ENCODE peak calls at places on chromosomes 1 and 21, in eight cellular contexts. One of them, this sample, is unnamed.

GRCh38 chr1:219279017-219279770 is 105.5 kb downstream of the LYPLAL1 start:
- ATAC-seq in upper lobe of left lung: no peak
- ATAC-seq in GM12878: no peak
- ATAC-seq in Panc1: peak; percentile 69
- ATAC-seq in HCT116: no peak
- ATAC-seq in GM23338: no peak
- ATAC-seq in K562: no peak
- ATAC-seq in HepG2: no peak
- ATAC-seq in this sample: no peak

GRCh38 chr21:37869661-37870060 is 46.6 kb downstream of the KCNJ6 start:
- ATAC-seq in HepG2: no peak
- ATAC-seq in GM12878: no peak
- ATAC-seq in Panc1: no peak
- ATAC-seq in HCT116: no peak
- ATAC-seq in upper lobe of left lung: no peak
- ATAC-seq in K562: no peak
- ATAC-seq in GM23338: no peak
- ATAC-seq in this sample: no peak

GRCh38 chr1:43058545-43059360 is 100.1 kb upstream of the SLC2A1 start:
- ATAC-seq in K562: peak; percentile 51
- ATAC-seq in GM12878: no peak
- ATAC-seq in HepG2: no peak
- ATAC-seq in GM23338: peak; percentile 61
- ATAC-seq in HCT116: no peak
- ATAC-seq in upper lobe of left lung: no peak
- ATAC-seq in Panc1: no peak
- ATAC-seq in this sample: no peak

GRCh38 chr1:56776581-56776980 is 42.6 kb downstream of the FYB2 start:
- ATAC-seq in HepG2: no peak
- ATAC-seq in upper lobe of left lung: no peak
- ATAC-seq in K562: no peak
- ATAC-seq in HCT116: no peak
- ATAC-seq in GM23338: no peak
- ATAC-seq in GM12878: no peak
- ATAC-seq in Panc1: no peak
- ATAC-seq in this sample: no peak

GRCh38 chr1:39262802-39263201 is 58.3 kb downstream of the MACF1 start:
- ATAC-seq in HepG2: no peak
- ATAC-seq in upper lobe of left lung: no peak
- ATAC-seq in HCT116: no peak
- ATAC-seq in K562: no peak
- ATAC-seq in GM23338: no peak
- ATAC-seq in GM12878: peak; percentile 70
- ATAC-seq in Panc1: no peak
- ATAC-seq in this sample: no peak

GRCh38 chr1:179973198-179974114 is 18.8 kb downstream of the CEP350 start:
- ATAC-seq in GM12878: peak; percentile 55
- ATAC-seq in K562: no peak
- ATAC-seq in Panc1: no peak
- ATAC-seq in HCT116: no peak
- ATAC-seq in GM23338: no peak
- ATAC-seq in HepG2: no peak
- ATAC-seq in upper lobe of left lung: no peak
- ATAC-seq in this sample: no peak

GRCh38 chr1:116567790-116568667 is 2.8 kb downstream of the CD58 start:
- ATAC-seq in Panc1: no peak
- ATAC-seq in HCT116: no peak
- ATAC-seq in K562: no peak
- ATAC-seq in GM23338: no peak
- ATAC-seq in upper lobe of left lung: no peak
- ATAC-seq in HepG2: no peak
- ATAC-seq in GM12878: peak; percentile 13
- ATAC-seq in this sample: no peak

GRCh38 chr1:162028726-162029125 is 5.1 kb upstream of the OLFML2B start:
- ATAC-seq in HepG2: no peak
- ATAC-seq in Panc1: no peak
- ATAC-seq in upper lobe of left lung: no peak
- ATAC-seq in GM23338: no peak
- ATAC-seq in GM12878: peak; percentile 75
- ATAC-seq in HCT116: no peak
- ATAC-seq in K562: no peak
- ATAC-seq in this sample: no peak

GRCh38 chr1:213444224-213444623 is 393.2 kb downstream of the RPS6KC1 start:
- ATAC-seq in K562: no peak
- ATAC-seq in Panc1: no peak
- ATAC-seq in GM23338: no peak
- ATAC-seq in upper lobe of left lung: no peak
- ATAC-seq in GM12878: peak; percentile 65
- ATAC-seq in HepG2: no peak
- ATAC-seq in HCT116: no peak
- ATAC-seq in this sample: no peak

GRCh38 chr21:14922980-14923379 is 141.8 kb downstream of the NRIP1 start:
- ATAC-seq in GM23338: no peak
- ATAC-seq in GM12878: no peak
- ATAC-seq in HepG2: no peak
- ATAC-seq in HCT116: no peak
- ATAC-seq in Panc1: no peak
- ATAC-seq in K562: no peak
- ATAC-seq in upper lobe of left lung: no peak
- ATAC-seq in this sample: no peak

GRCh38 chr1:3988431-3988830 is 88.4 kb upstream of the C1orf174 start:
- ATAC-seq in HepG2: no peak
- ATAC-seq in HCT116: no peak
- ATAC-seq in Panc1: no peak
- ATAC-seq in GM23338: no peak
- ATAC-seq in upper lobe of left lung: peak; percentile 26
- ATAC-seq in GM12878: no peak
- ATAC-seq in K562: no peak
- ATAC-seq in this sample: no peak

GRCh38 chr1:53737648-53738204 is 1.2 kb downstream of the GLIS1 start:
- ATAC-seq in GM23338: peak; percentile 38
- ATAC-seq in K562: no peak
- ATAC-seq in GM12878: no peak
- ATAC-seq in upper lobe of left lung: no peak
- ATAC-seq in HCT116: no peak
- ATAC-seq in HepG2: no peak
- ATAC-seq in Panc1: no peak
- ATAC-seq in this sample: no peak

GRCh38 chr1:218985424-218985823 is 188.3 kb upstream of the LYPLAL1 start:
- ATAC-seq in GM23338: no peak
- ATAC-seq in upper lobe of left lung: no peak
- ATAC-seq in GM12878: no peak
- ATAC-seq in K562: no peak
- ATAC-seq in HCT116: no peak
- ATAC-seq in HepG2: no peak
- ATAC-seq in Panc1: no peak
- ATAC-seq in this sample: no peak

GRCh38 chr1:109508873-109509175 is 703 bp downstream of the AMIGO1 start:
- ATAC-seq in GM12878: no peak
- ATAC-seq in GM23338: no peak
- ATAC-seq in HepG2: no peak
- ATAC-seq in K562: no peak
- ATAC-seq in upper lobe of left lung: no peak
- ATAC-seq in HCT116: no peak
- ATAC-seq in Panc1: no peak
- ATAC-seq in this sample: peak; percentile 8

GRCh38 chr1:3978928-3979325 is 78.9 kb upstream of the C1orf174 start:
- ATAC-seq in K562: no peak
- ATAC-seq in upper lobe of left lung: no peak
- ATAC-seq in HepG2: no peak
- ATAC-seq in Panc1: no peak
- ATAC-seq in GM12878: no peak
- ATAC-seq in HCT116: no peak
- ATAC-seq in GM23338: no peak
- ATAC-seq in this sample: no peak

GRCh38 chr1:45340816-45341215 is 576 bp upstream of the MUTYH start:
- ATAC-seq in upper lobe of left lung: no peak
- ATAC-seq in GM23338: no peak
- ATAC-seq in Panc1: no peak
- ATAC-seq in GM12878: peak; percentile 6
- ATAC-seq in K562: peak; percentile 46
- ATAC-seq in HCT116: peak; percentile 19
- ATAC-seq in HepG2: peak; percentile 2
- ATAC-seq in this sample: no peak

GRCh38 chr1:13494025-13494424 is 19.8 kb downstream of the LRRC38 start:
- ATAC-seq in GM23338: no peak
- ATAC-seq in HepG2: no peak
- ATAC-seq in GM12878: peak; percentile 26
- ATAC-seq in HCT116: no peak
- ATAC-seq in upper lobe of left lung: no peak
- ATAC-seq in K562: no peak
- ATAC-seq in Panc1: no peak
- ATAC-seq in this sample: no peak

GRCh38 chr1:15524283-15525042 is 448 bp upstream of the CASP9 start:
- ATAC-seq in Panc1: peak; percentile 66
- ATAC-seq in GM12878: peak; percentile 77
- ATAC-seq in GM23338: peak; percentile 10
- ATAC-seq in upper lobe of left lung: peak; percentile 91
- ATAC-seq in K562: peak; percentile 78
- ATAC-seq in HCT116: peak; percentile 62
- ATAC-seq in HepG2: peak; percentile 26
- ATAC-seq in this sample: peak; percentile 71

GRCh38 chr21:28068455-28069358 is 924.0 kb downstream of the LTN1 start:
- ATAC-seq in Panc1: no peak
- ATAC-seq in HepG2: no peak
- ATAC-seq in HCT116: no peak
- ATAC-seq in GM12878: no peak
- ATAC-seq in GM23338: peak; percentile 53
- ATAC-seq in upper lobe of left lung: no peak
- ATAC-seq in K562: no peak
- ATAC-seq in this sample: peak; percentile 39

GRCh38 chr1:199580280-199580679 is 447.2 kb upstream of the NR5A2 start:
- ATAC-seq in K562: no peak
- ATAC-seq in HCT116: no peak
- ATAC-seq in GM23338: no peak
- ATAC-seq in upper lobe of left lung: no peak
- ATAC-seq in GM12878: no peak
- ATAC-seq in HepG2: no peak
- ATAC-seq in Panc1: no peak
- ATAC-seq in this sample: no peak

GRCh38 chr1:35448344-35448801 is 108.8 kb downstream of the KIAA0319L start:
- ATAC-seq in Panc1: no peak
- ATAC-seq in HCT116: no peak
- ATAC-seq in K562: no peak
- ATAC-seq in HepG2: no peak
- ATAC-seq in GM23338: no peak
- ATAC-seq in GM12878: no peak
- ATAC-seq in upper lobe of left lung: peak; percentile 79
- ATAC-seq in this sample: peak; percentile 28

GRCh38 chr21:25054689-25055088 is 552.6 kb downstream of the MRPL39 start:
- ATAC-seq in GM12878: peak; percentile 26
- ATAC-seq in GM23338: no peak
- ATAC-seq in upper lobe of left lung: no peak
- ATAC-seq in HCT116: no peak
- ATAC-seq in HepG2: no peak
- ATAC-seq in Panc1: no peak
- ATAC-seq in K562: no peak
- ATAC-seq in this sample: no peak

GRCh38 chr21:36079010-36079649 is 9.3 kb downstream of the CBR1 start:
- ATAC-seq in K562: peak; percentile 76
- ATAC-seq in upper lobe of left lung: peak; percentile 52
- ATAC-seq in HCT116: no peak
- ATAC-seq in Panc1: no peak
- ATAC-seq in GM12878: peak; percentile 75
- ATAC-seq in HepG2: peak; percentile 89
- ATAC-seq in GM23338: no peak
- ATAC-seq in this sample: no peak

GRCh38 chr1:160708821-160709220 is 2.8 kb downstream of the CD48 start:
- ATAC-seq in Panc1: no peak
- ATAC-seq in HepG2: no peak
- ATAC-seq in GM23338: no peak
- ATAC-seq in GM12878: peak; percentile 44
- ATAC-seq in K562: no peak
- ATAC-seq in upper lobe of left lung: no peak
- ATAC-seq in HCT116: no peak
- ATAC-seq in this sample: no peak

GRCh38 chr1:203522237-203522636 is 28.3 kb downstream of the OPTC start:
- ATAC-seq in HCT116: no peak
- ATAC-seq in upper lobe of left lung: no peak
- ATAC-seq in K562: no peak
- ATAC-seq in HepG2: no peak
- ATAC-seq in GM23338: peak; percentile 34
- ATAC-seq in GM12878: no peak
- ATAC-seq in Panc1: no peak
- ATAC-seq in this sample: no peak

GRCh38 chr1:173095632-173096031 is 44.9 kb upstream of the TNFSF18 start:
- ATAC-seq in GM23338: no peak
- ATAC-seq in upper lobe of left lung: no peak
- ATAC-seq in HepG2: no peak
- ATAC-seq in HCT116: no peak
- ATAC-seq in GM12878: no peak
- ATAC-seq in K562: no peak
- ATAC-seq in Panc1: no peak
- ATAC-seq in this sample: no peak

GRCh38 chr1:174023438-174023837 is 1.3 kb upstream of the RC3H1 start:
- ATAC-seq in GM23338: peak; percentile 8
- ATAC-seq in HepG2: no peak
- ATAC-seq in HCT116: no peak
- ATAC-seq in Panc1: peak; percentile 29
- ATAC-seq in K562: no peak
- ATAC-seq in upper lobe of left lung: peak; percentile 42
- ATAC-seq in GM12878: no peak
- ATAC-seq in this sample: no peak

GRCh38 chr1:177686929-177687328 is 282.9 kb downstream of the SEC16B start:
- ATAC-seq in K562: no peak
- ATAC-seq in Panc1: no peak
- ATAC-seq in GM12878: no peak
- ATAC-seq in HepG2: no peak
- ATAC-seq in upper lobe of left lung: no peak
- ATAC-seq in GM23338: no peak
- ATAC-seq in HCT116: no peak
- ATAC-seq in this sample: no peak
- TF ChIP-seq POLR2AphosphoS5 in K562: no peak
- TF ChIP-seq POLR2AphosphoS5 in Panc1: no peak
- TF ChIP-seq POLR2AphosphoS5 in GM12878: no peak
- TF ChIP-seq POLR2AphosphoS5 in HepG2: no peak
- TF ChIP-seq POLR2AphosphoS5 in upper lobe of left lung: no peak
- TF ChIP-seq POLR2AphosphoS5 in GM23338: no peak
- TF ChIP-seq POLR2AphosphoS5 in HCT116: no peak
- TF ChIP-seq POLR2AphosphoS5 in this sample: no peak

GRCh38 chr1:75707191-75707590 is 17.3 kb upstream of the ACADM start:
- ATAC-seq in HCT116: no peak
- ATAC-seq in K562: peak; percentile 85
- ATAC-seq in GM23338: no peak
- ATAC-seq in HepG2: no peak
- ATAC-seq in Panc1: no peak
- ATAC-seq in GM12878: no peak
- ATAC-seq in upper lobe of left lung: no peak
- ATAC-seq in this sample: no peak
- H3K27ac ChIP-seq in HCT116: no peak overlapping the region
- H3K27ac ChIP-seq in K562: peak overlapping the region; percentile 41
- H3K27ac ChIP-seq in GM23338: no peak overlapping the region
- H3K27ac ChIP-seq in HepG2: no peak overlapping the region
- H3K27ac ChIP-seq in Panc1: no peak overlapping the region
- H3K27ac ChIP-seq in GM12878: no peak overlapping the region
- H3K27ac ChIP-seq in upper lobe of left lung: no peak overlapping the region
- H3K27ac ChIP-seq in this sample: no peak overlapping the region

GRCh38 chr1:169513208-169513607 is 27.5 kb upstream of the SLC19A2 start:
- ATAC-seq in GM23338: no peak
- ATAC-seq in K562: no peak
- ATAC-seq in HCT116: no peak
- ATAC-seq in upper lobe of left lung: no peak
- ATAC-seq in HepG2: no peak
- ATAC-seq in GM12878: no peak
- ATAC-seq in Panc1: no peak
- ATAC-seq in this sample: peak; percentile 26
- TF ChIP-seq POLR2AphosphoS5 in GM23338: no peak
- TF ChIP-seq POLR2AphosphoS5 in K562: no peak
- TF ChIP-seq POLR2AphosphoS5 in HCT116: no peak
- TF ChIP-seq POLR2AphosphoS5 in upper lobe of left lung: no peak
- TF ChIP-seq POLR2AphosphoS5 in HepG2: no peak
- TF ChIP-seq POLR2AphosphoS5 in GM12878: no peak
- TF ChIP-seq POLR2AphosphoS5 in Panc1: no peak
- TF ChIP-seq POLR2AphosphoS5 in this sample: peak; percentile 50

GRCh38 chr21:41426656-41427311 is 745 bp downstream of the MX1 start:
- ATAC-seq in GM23338: peak; percentile 39
- ATAC-seq in GM12878: peak; percentile 37
- ATAC-seq in Panc1: peak; percentile 26
- ATAC-seq in HepG2: no peak
- ATAC-seq in HCT116: no peak
- ATAC-seq in upper lobe of left lung: peak; percentile 44
- ATAC-seq in K562: peak; percentile 43
- ATAC-seq in this sample: peak; percentile 47
- H3K27ac ChIP-seq in GM23338: no peak overlapping the region
- H3K27ac ChIP-seq in GM12878: peak overlapping the region; percentile 100
- H3K27ac ChIP-seq in Panc1: no peak overlapping the region
- H3K27ac ChIP-seq in HepG2: no peak overlapping the region
- H3K27ac ChIP-seq in HCT116: no peak overlapping the region
- H3K27ac ChIP-seq in upper lobe of left lung: peak overlapping the region; percentile 90
- H3K27ac ChIP-seq in K562: no peak overlapping the region
- H3K27ac ChIP-seq in this sample: peak overlapping the region; percentile 49

This sample was measured in gastroesophageal sphincter.